ENCODE peak calls at places on chromosomes 5 and 9, in five cellular contexts. One of them, this sample, is unnamed.

GRCh38 chr9:110886832-110887231 is 151.4 kb downstream of the LPAR1 start:
- DNase-seq in HFF-Myc: no peak
- DNase-seq in C1 segment of cervical spinal cord: no peak
- DNase-seq in NCI-H1092 treated with DMSO at 0.1 percent for 48 hours: no peak
- DNase-seq in activated CD4-positive, alpha-beta T cell treated with anti-CD3 and anti-CD28 coated beads for 1 hour: no peak
- DNase-seq in this sample: no peak

GRCh38 chr5:126430631-126431030 is 7.4 kb downstream of the GRAMD2B start:
- DNase-seq in C1 segment of cervical spinal cord: no peak
- DNase-seq in HFF-Myc: no peak
- DNase-seq in NCI-H1092 treated with DMSO at 0.1 percent for 48 hours: no peak
- DNase-seq in activated CD4-positive, alpha-beta T cell treated with anti-CD3 and anti-CD28 coated beads for 1 hour: no peak
- DNase-seq in this sample: no peak

GRCh38 chr5:77170196-77170595 is 40.3 kb upstream of the PDE8B start:
- DNase-seq in activated CD4-positive, alpha-beta T cell treated with anti-CD3 and anti-CD28 coated beads for 1 hour: no peak
- DNase-seq in NCI-H1092 treated with DMSO at 0.1 percent for 48 hours: no peak
- DNase-seq in HFF-Myc: no peak
- DNase-seq in C1 segment of cervical spinal cord: no peak
- DNase-seq in this sample: no peak

GRCh38 chr5:151700816-151701215 is 14.1 kb upstream of the SPARC start:
- DNase-seq in activated CD4-positive, alpha-beta T cell treated with anti-CD3 and anti-CD28 coated beads for 1 hour: no peak
- DNase-seq in NCI-H1092 treated with DMSO at 0.1 percent for 48 hours: no peak
- DNase-seq in C1 segment of cervical spinal cord: no peak
- DNase-seq in HFF-Myc: no peak
- DNase-seq in this sample: no peak

GRCh38 chr5:36630201-36630968 is 24.0 kb downstream of the SLC1A3 start:
- DNase-seq in HFF-Myc: no peak
- DNase-seq in activated CD4-positive, alpha-beta T cell treated with anti-CD3 and anti-CD28 coated beads for 1 hour: no peak
- DNase-seq in C1 segment of cervical spinal cord: no peak
- DNase-seq in NCI-H1092 treated with DMSO at 0.1 percent for 48 hours: no peak
- DNase-seq in this sample: no peak

GRCh38 chr5:165370772-165371171 is 1865.4 kb downstream of the MAT2B start:
- DNase-seq in HFF-Myc: no peak
- DNase-seq in activated CD4-positive, alpha-beta T cell treated with anti-CD3 and anti-CD28 coated beads for 1 hour: no peak
- DNase-seq in C1 segment of cervical spinal cord: no peak
- DNase-seq in NCI-H1092 treated with DMSO at 0.1 percent for 48 hours: no peak
- DNase-seq in this sample: no peak

GRCh38 chr5:140217299-140218026 is 42.5 kb downstream of the CYSTM1 start:
- DNase-seq in activated CD4-positive, alpha-beta T cell treated with anti-CD3 and anti-CD28 coated beads for 1 hour: no peak
- DNase-seq in NCI-H1092 treated with DMSO at 0.1 percent for 48 hours: no peak
- DNase-seq in C1 segment of cervical spinal cord: no peak
- DNase-seq in HFF-Myc: no peak
- DNase-seq in this sample: no peak

GRCh38 chr9:36320457-36320856 is 62.2 kb upstream of the GNE start:
- DNase-seq in HFF-Myc: no peak
- DNase-seq in NCI-H1092 treated with DMSO at 0.1 percent for 48 hours: no peak
- DNase-seq in C1 segment of cervical spinal cord: no peak
- DNase-seq in activated CD4-positive, alpha-beta T cell treated with anti-CD3 and anti-CD28 coated beads for 1 hour: no peak
- DNase-seq in this sample: no peak

GRCh38 chr9:104993291-104993963 is 65.5 kb upstream of the ABCA1 start:
- DNase-seq in C1 segment of cervical spinal cord: peak; percentile 66
- DNase-seq in HFF-Myc: peak; percentile 14
- DNase-seq in NCI-H1092 treated with DMSO at 0.1 percent for 48 hours: no peak
- DNase-seq in activated CD4-positive, alpha-beta T cell treated with anti-CD3 and anti-CD28 coated beads for 1 hour: no peak
- DNase-seq in this sample: peak; percentile 18

This sample was measured in hypothalamus.